ENCODE peak calls at places on chromosome 2, in seven cellular contexts. G, Z, D, X, M, C and S are unnamed samples.

GRCh38 chr2:20397811-20398447 is 47.3 kb upstream of the PUM2 start:
- DNase-seq in G (no peak), Z (no peak), D (no peak), X (no peak), M (no peak), C (no peak), S (no peak)

GRCh38 chr2:70942396-70942795 is 6.7 kb downstream of the ATP6V1B1 start:
- DNase-seq in G (no peak), Z (no peak), D (no peak), X (no peak), M (no peak), C (no peak), S (no peak)

GRCh38 chr2:15638720-15639119 is 47.1 kb downstream of the DDX1 start:
- DNase-seq in G (no peak), Z (peak), D (no peak), X (no peak), M (peak), C (peak), S (no peak)

GRCh38 chr2:231380991-231381847 is 14.3 kb upstream of the B3GNT7 start:
- DNase-seq in G (no peak), Z (no peak), D (no peak), X (no peak), M (no peak), C (no peak), S (no peak)

GRCh38 chr2:112183327-112184025 is 45.3 kb downstream of the FBLN7 start:
- DNase-seq in G (peak), Z (no peak), D (no peak), X (no peak), M (peak), C (peak), S (no peak)

GRCh38 chr2:179619947-179620467 is 241.4 kb downstream of the ZNF385B start:
- DNase-seq in G (no peak), Z (no peak), D (no peak), X (no peak), M (no peak), C (no peak), S (no peak)

GRCh38 chr2:29699045-29699444 is 222.3 kb downstream of the ALK start:
- DNase-seq in G (no peak), Z (no peak), D (no peak), X (no peak), M (no peak), C (no peak), S (no peak)

GRCh38 chr2:205806126-205806905 is 124.0 kb downstream of the NRP2 start:
- DNase-seq in G (no peak), Z (no peak), D (no peak), X (no peak), M (no peak), C (no peak), S (peak)

GRCh38 chr2:63792523-63792922 is 49.2 kb upstream of the UGP2 start:
- DNase-seq in G (no peak), Z (peak), D (no peak), X (no peak), M (peak), C (peak), S (peak)

GRCh38 chr2:239381709-239382134 is 19.1 kb downstream of the HDAC4 start:
- DNase-seq in G (no peak), Z (no peak), D (no peak), X (no peak), M (no peak), C (no peak), S (no peak)

GRCh38 chr2:222993920-222994650 is 57.9 kb upstream of the KCNE4 start:
- DNase-seq in G (no peak), Z (peak), D (no peak), X (peak), M (peak), C (peak), S (peak)

GRCh38 chr2:108409768-108410167 is 32.0 kb downstream of the SULT1C4 start:
- DNase-seq in G (no peak), Z (no peak), D (no peak), X (no peak), M (peak), C (peak), S (no peak)

GRCh38 chr2:32061973-32062861 is 1.1 kb upstream of the SPAST start:
- DNase-seq in G (peak), Z (peak), D (no peak), X (peak), M (peak), C (peak), S (no peak)

GRCh38 chr2:13546131-13546530 is 829.4 kb downstream of the TRIB2 start:
- DNase-seq in G (no peak), Z (no peak), D (no peak), X (no peak), M (no peak), C (no peak), S (no peak)

GRCh38 chr2:216545359-216545758 is 46.7 kb downstream of the RPL37A start:
- DNase-seq in G (no peak), Z (no peak), D (no peak), X (no peak), M (peak), C (peak), S (no peak)

GRCh38 chr2:75896779-75897366 is 186.2 kb upstream of the GCFC2 start:
- DNase-seq in G (peak), Z (no peak), D (no peak), X (no peak), M (peak), C (no peak), S (peak)

GRCh38 chr2:8149985-8150547 is 531.8 kb upstream of the ID2 start:
- DNase-seq in G (no peak), Z (no peak), D (no peak), X (no peak), M (peak), C (peak), S (no peak)

GRCh38 chr2:233556756-233557736 is 9.5 kb downstream of the USP40 start:
- DNase-seq in G (no peak), Z (no peak), D (no peak), X (no peak), M (peak), C (peak), S (peak)

GRCh38 chr2:120231974-120232635 is 8.9 kb upstream of the TMEM185B start:
- DNase-seq in G (peak), Z (peak), D (peak), X (peak), M (peak), C (peak), S (no peak)

GRCh38 chr2:150296795-150297546 is 190.5 kb downstream of the RND3 start:
- DNase-seq in G (no peak), Z (no peak), D (no peak), X (no peak), M (peak), C (peak), S (no peak)

GRCh38 chr2:105143094-105143466 is 98.5 kb upstream of the GPR45 start:
- DNase-seq in G (no peak), Z (no peak), D (no peak), X (no peak), M (no peak), C (no peak), S (no peak)

GRCh38 chr2:154240921-154241379 is 369.2 kb downstream of the GALNT13 start:
- DNase-seq in G (no peak), Z (no peak), D (no peak), X (no peak), M (no peak), C (no peak), S (no peak)

GRCh38 chr2:70561893-70562292 is 8.3 kb upstream of the TGFA start:
- DNase-seq in G (no peak), Z (no peak), D (no peak), X (no peak), M (peak), C (no peak), S (no peak)

GRCh38 chr2:155381446-155381845 is 683.0 kb downstream of the KCNJ3 start:
- DNase-seq in G (no peak), Z (no peak), D (no peak), X (no peak), M (no peak), C (no peak), S (no peak)

GRCh38 chr2:67839668-67840067 is 223.1 kb downstream of the C1D start:
- DNase-seq in G (no peak), Z (peak), D (no peak), X (no peak), M (peak), C (peak), S (no peak)

GRCh38 chr2:53896864-53897263 is 37.1 kb upstream of the GPR75 start:
- DNase-seq in G (no peak), Z (peak), D (no peak), X (no peak), M (peak), C (peak), S (peak)

GRCh38 chr2:212970132-212970531 is 181.3 kb downstream of the IKZF2 start:
- DNase-seq in G (no peak), Z (peak), D (no peak), X (no peak), M (peak), C (peak), S (no peak)

GRCh38 chr2:173956454-173956853 is 8.7 kb downstream of the SP3 start:
- DNase-seq in G (no peak), Z (no peak), D (no peak), X (no peak), M (no peak), C (no peak), S (no peak)

GRCh38 chr2:9149726-9150567 is 56.7 kb upstream of the ASAP2 start:
- DNase-seq in G (no peak), Z (no peak), D (no peak), X (no peak), M (no peak), C (no peak), S (no peak)

GRCh38 chr2:188042412-188042811 is 249.3 kb upstream of the GULP1 start:
- DNase-seq in G (no peak), Z (peak), D (no peak), X (no peak), M (peak), C (peak), S (peak)

GRCh38 chr2:11636593-11637295 is 33.3 kb downstream of the NTSR2 start:
- DNase-seq in G (no peak), Z (no peak), D (no peak), X (no peak), M (no peak), C (no peak), S (no peak)

GRCh38 chr2:226524381-226524843 is 275.2 kb downstream of the IRS1 start:
- DNase-seq in G (no peak), Z (peak), D (no peak), X (no peak), M (peak), C (peak), S (no peak)

GRCh38 chr2:26492749-26493515 is 15.0 kb upstream of the OTOF start:
- DNase-seq in G (no peak), Z (no peak), D (no peak), X (no peak), M (no peak), C (no peak), S (no peak)